ENCODE peak calls at places on chromosomes 6 and 20, in six cellular contexts. K, P, X, I, H and D are unnamed samples.

GRCh38 chr6:128305228-128305627 is 215.2 kb downstream of the PTPRK start:
- DNase-seq in K (no peak), P (no peak), X (no peak), I (no peak), H (no peak), D (no peak)

GRCh38 chr6:30821862-30822784 is 62.2 kb upstream of the DDR1 start:
- DNase-seq in K (peak), P (peak), X (peak), I (no peak), H (no peak), D (no peak)

GRCh38 chr6:90701146-90701781 is 114.4 kb upstream of the MAP3K7 start:
- DNase-seq in K (no peak), P (no peak), X (no peak), I (no peak), H (peak), D (no peak)

GRCh38 chr6:39865011-39865888 is 69.0 kb downstream of the MOCS1 start:
- DNase-seq in K (peak), P (peak), X (peak), I (no peak), H (peak), D (peak)

GRCh38 chr6:7261030-7261841 is 51.8 kb downstream of the SSR1 start:
- DNase-seq in K (peak), P (peak), X (peak), I (no peak), H (peak), D (peak)

GRCh38 chr6:121733216-121733615 is 297.8 kb downstream of the GJA1 start:
- DNase-seq in K (no peak), P (no peak), X (no peak), I (no peak), H (no peak), D (no peak)

GRCh38 chr20:46118481-46119020 is 437 bp downstream of the CD40 start:
- DNase-seq in K (no peak), P (no peak), X (no peak), I (no peak), H (peak), D (no peak)

GRCh38 chr6:47070461-47070860 is 28.3 kb upstream of the ADGRF1 start:
- DNase-seq in K (no peak), P (no peak), X (no peak), I (no peak), H (no peak), D (no peak)

GRCh38 chr20:39049684-39050554 is 87.8 kb downstream of the DHX35 start:
- DNase-seq in K (peak), P (peak), X (peak), I (peak), H (peak), D (peak)
- TF ChIP-seq POLR2A in K (peak), P (no peak), X (peak), I (peak), H (no peak), D (peak)

GRCh38 chr20:1537731-1538058 is 19.8 kb downstream of the SIRPD start:
- DNase-seq in K (no peak), P (no peak), X (no peak), I (no peak), H (no peak), D (no peak)
- TF ChIP-seq TAF1 in K (no peak), P (no peak), X (no peak), I (no peak), H (no peak), D (no peak)

GRCh38 chr6:35011096-35012041 is 122.3 kb downstream of the ANKS1A start:
- DNase-seq in K (no peak), P (peak), X (no peak), I (no peak), H (no peak), D (no peak)
- TF ChIP-seq POLR2AphosphoS5 in K (no peak), P (no peak), X (no peak), I (no peak), H (no peak), D (no peak)

DNA sequence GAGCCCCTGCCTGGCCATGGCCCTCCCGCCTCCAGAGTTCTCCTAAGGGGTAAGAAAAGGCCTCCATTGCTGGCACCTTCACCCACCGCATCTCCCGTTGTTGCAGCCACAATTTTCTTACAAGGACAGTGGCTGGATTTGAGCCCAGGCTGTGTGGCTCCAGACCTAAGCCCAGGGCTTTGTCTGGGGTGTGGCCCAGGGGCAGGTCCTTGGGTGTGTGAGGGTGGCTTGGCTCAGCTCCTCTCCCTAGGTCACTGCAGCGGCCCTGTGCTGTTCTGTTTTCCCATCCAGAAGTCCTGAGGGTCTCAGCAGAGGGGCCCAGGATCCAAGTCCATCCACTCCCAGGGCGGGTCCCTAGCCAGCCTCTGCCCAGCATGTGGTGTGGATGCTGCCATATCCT is 408.7 kb upstream of the SULF2 start:
- DNase-seq in K (no peak), P (no peak), X (no peak), I (no peak), H (no peak), D (no peak)
- TF ChIP-seq POLR2A in K (no peak), P (no peak), X (no peak), I (no peak), H (no peak), D (no peak)